ENCODE peak calls at places on chromosomes 4 and X, in seven cellular contexts. U is lower lobe of right lung, S is cardiac muscle cell, E is tibial artery, Z is neural progenitor cell, F is H9, D is MCF 10A. G is an unnamed sample.

GRCh38 chr4:38678078-38678477 is 14.1 kb downstream of the KLF3 start:
- DNase-seq in U (no peak), S (peak), E (no peak), Z (no peak), F (no peak), D (no peak), G (no peak)

GRCh38 chrX:97797076-97797475 is 913.4 kb downstream of the RPA4 start:
- DNase-seq in U (no peak), S (no peak), E (no peak), Z (no peak), F (no peak), D (no peak), G (no peak)

GRCh38 chrX:21961142-21961541 is 20.6 kb downstream of the SMS start:
- DNase-seq in U (no peak), S (no peak), E (no peak), Z (no peak), F (no peak), D (no peak), G (no peak)

GRCh38 chr4:2280531-2281300 is 18.8 kb upstream of the MXD4 start:
- DNase-seq in U (no peak), S (no peak), E (no peak), Z (no peak), F (no peak), D (no peak), G (no peak)

GRCh38 chrX:105314468-105314867 is 94.0 kb upstream of the TEX13A start:
- DNase-seq in U (no peak), S (peak), E (no peak), Z (no peak), F (no peak), D (peak), G (no peak)

GRCh38 chrX:73849054-73849453 is 286.1 kb downstream of the CHIC1 start:
- DNase-seq in U (no peak), S (no peak), E (no peak), Z (peak), F (no peak), D (no peak), G (no peak)

GRCh38 chr4:89439533-89439932 is 131.9 kb upstream of the GPRIN3 start:
- DNase-seq in U (no peak), S (no peak), E (no peak), Z (no peak), F (no peak), D (no peak), G (no peak)

GRCh38 chr4:114287079-114287696 is 307.7 kb upstream of the ARSJ start:
- DNase-seq in U (no peak), S (no peak), E (no peak), Z (no peak), F (no peak), D (peak), G (peak)

GRCh38 chrX:41600266-41600665 is 88.5 kb upstream of the GPR34 start:
- DNase-seq in U (no peak), S (peak), E (no peak), Z (peak), F (no peak), D (no peak), G (no peak)

GRCh38 chr4:185916683-185917082 is 104.7 kb upstream of the SORBS2 start:
- DNase-seq in U (no peak), S (no peak), E (no peak), Z (no peak), F (peak), D (no peak), G (no peak)

GRCh38 chr4:3372933-3373465 is 68.8 kb upstream of the HGFAC start:
- DNase-seq in U (peak), S (no peak), E (peak), Z (no peak), F (no peak), D (no peak), G (no peak)

GRCh38 chrX:8194216-8194615 is 23.1 kb upstream of the VCX2 start:
- DNase-seq in U (no peak), S (no peak), E (no peak), Z (no peak), F (no peak), D (peak), G (no peak)

GRCh38 chr4:5014007-5014682 is 5.1 kb downstream of the CYTL1 start:
- DNase-seq in U (no peak), S (no peak), E (no peak), Z (no peak), F (peak), D (no peak), G (no peak)

GRCh38 chr4:68119921-68120320 is 9.7 kb downstream of the TMPRSS11F start:
- DNase-seq in U (no peak), S (no peak), E (no peak), Z (no peak), F (no peak), D (no peak), G (no peak)

GRCh38 chr4:99403380-99404194 is 31.6 kb downstream of the ADH7 start:
- DNase-seq in U (no peak), S (peak), E (no peak), Z (no peak), F (no peak), D (no peak), G (no peak)

DNA sequence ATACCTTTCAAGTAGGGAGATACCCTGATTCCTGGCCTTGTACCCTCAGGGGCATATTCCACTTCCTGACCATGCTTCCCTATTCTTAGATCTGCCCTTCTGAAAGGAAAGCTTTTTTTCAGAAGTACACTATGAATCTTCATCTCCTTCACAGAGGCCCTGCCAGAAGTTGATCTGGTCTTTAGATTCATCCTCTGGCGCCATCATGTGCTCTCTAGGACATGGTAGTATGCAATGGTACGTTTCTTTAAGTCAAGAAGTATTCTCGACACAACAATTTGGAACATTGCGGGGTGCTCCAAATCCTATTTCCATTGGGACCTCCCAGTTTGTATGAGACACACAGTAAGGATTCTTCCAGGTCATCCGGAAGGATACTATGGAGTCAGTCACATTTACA is 39.7 kb upstream of the DIPK2B start:
- DNase-seq in U (no peak), S (no peak), E (no peak), Z (no peak), F (no peak), D (peak), G (no peak)
- TF ChIP-seq CTCF in U (no peak), S (no peak), E (no peak), Z (peak), F (no peak), D (no peak), G (no peak)

GRCh38 chrX:54439967-54440871 is at the start of gene TSR2:
- DNase-seq in U (peak), S (peak), E (peak), Z (peak), F (peak), D (peak), G (peak)
- TF ChIP-seq CTCF in U (no peak), S (peak), E (no peak), Z (peak), F (no peak), D (no peak), G (no peak)

DNA sequence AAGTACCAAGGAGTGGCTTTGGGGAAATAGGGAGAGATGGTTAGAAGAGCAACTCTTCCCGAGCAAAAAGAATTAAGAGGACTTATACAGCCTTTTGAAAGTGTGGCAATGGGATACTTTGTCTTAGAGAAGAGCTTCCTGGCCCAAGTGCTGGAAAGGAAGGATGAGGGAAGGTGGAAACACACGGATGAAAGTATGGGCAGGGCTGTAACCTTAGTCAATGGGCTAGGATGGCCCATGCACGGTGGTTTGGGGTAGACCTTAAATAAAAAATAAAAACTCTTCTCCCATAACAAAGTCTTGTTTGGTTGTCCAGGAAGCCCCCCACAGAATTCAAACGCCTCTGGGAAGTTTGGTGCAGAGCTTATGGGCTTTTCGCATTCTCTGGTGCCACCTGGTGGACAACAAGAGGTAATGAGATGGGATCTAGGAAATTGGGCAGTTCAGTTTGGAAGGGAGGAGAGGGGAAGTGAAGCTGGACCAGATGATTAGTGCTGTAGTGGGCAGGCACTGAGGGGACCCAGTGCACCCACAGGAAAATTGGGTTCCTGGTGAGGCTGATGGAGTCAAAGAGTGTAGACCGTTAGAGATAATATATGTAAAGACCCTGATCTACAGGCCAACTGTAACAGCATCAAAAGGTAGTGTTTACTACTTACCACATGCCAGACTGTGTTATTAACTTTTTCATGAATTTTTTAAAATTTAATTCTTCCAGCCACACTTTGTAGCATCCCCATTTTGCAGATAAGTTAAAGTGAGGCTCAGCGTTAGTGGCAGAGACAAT is 13.8 kb upstream of the ENOX2 start:
- DNase-seq in U (no peak), S (peak), E (no peak), Z (peak), F (peak), D (peak), G (peak)
- TF ChIP-seq CTCF in U (peak), S (peak), E (peak), Z (peak), F (peak), D (peak), G (peak)

DNA sequence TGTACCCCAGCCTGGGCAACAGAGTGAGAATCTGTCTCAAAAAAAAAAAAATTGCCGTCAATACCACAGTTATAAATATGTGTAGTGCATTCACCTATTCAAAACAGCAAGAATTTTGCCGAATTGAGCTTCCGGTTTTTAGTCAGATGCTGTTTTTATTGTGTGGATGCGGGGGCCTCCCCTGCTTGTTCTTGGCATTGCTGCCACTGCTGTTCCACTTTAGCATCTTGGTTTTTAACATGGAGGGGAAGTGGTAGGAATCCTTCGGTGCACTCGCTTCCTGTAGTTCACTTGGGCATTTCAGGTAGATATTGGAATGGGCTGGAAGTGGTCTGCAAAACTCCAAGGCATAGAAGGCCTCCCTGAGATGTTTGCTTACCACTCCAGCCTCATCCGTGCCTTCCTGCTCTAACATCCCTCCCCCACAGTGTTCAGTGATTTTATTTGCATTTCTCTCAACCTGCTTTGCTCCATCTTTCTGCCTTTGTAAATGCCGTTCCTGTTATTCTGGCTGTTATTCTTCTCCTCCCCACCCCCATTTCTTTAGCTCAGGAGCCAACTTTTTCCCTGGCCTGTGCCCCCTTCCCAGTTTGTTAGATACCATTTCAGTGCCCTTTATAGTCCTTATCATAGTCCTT is 25.5 kb downstream of the MOB1B start:
- DNase-seq in U (no peak), S (no peak), E (no peak), Z (no peak), F (no peak), D (no peak), G (no peak)
- TF ChIP-seq CTCF in U (no peak), S (no peak), E (no peak), Z (no peak), F (no peak), D (no peak), G (no peak)

DNA sequence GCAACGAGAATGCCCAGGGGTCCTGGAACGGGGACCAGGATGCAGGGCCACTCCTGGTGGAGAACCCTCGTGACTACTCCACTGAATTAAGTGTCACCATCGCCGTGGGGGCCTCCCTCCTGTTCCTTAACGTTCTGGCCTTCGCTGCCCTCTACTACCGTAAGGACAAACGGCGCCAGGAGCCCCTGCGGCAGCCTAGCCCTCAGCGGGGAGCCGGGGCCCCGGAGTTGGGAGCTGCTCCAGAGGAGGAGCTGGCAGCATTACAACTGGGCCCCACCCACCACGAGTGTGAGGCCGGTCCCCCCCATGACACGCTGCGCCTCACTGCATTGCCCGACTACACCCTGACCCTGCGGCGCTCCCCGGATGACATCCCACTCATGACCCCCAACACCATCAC is 24.9 kb downstream of the NLGN3 start:
- DNase-seq in U (no peak), S (no peak), E (no peak), Z (no peak), F (no peak), D (no peak), G (no peak)
- TF ChIP-seq CTCF in U (no peak), S (no peak), E (no peak), Z (no peak), F (no peak), D (no peak), G (no peak)

GRCh38 chrX:80181079-80181478 is 166.5 kb downstream of the TBX22 start:
- DNase-seq in U (no peak), S (no peak), E (no peak), Z (peak), F (peak), D (peak), G (no peak)
- TF ChIP-seq CTCF in U (no peak), S (no peak), E (no peak), Z (peak), F (peak), D (no peak), G (peak)

DNA sequence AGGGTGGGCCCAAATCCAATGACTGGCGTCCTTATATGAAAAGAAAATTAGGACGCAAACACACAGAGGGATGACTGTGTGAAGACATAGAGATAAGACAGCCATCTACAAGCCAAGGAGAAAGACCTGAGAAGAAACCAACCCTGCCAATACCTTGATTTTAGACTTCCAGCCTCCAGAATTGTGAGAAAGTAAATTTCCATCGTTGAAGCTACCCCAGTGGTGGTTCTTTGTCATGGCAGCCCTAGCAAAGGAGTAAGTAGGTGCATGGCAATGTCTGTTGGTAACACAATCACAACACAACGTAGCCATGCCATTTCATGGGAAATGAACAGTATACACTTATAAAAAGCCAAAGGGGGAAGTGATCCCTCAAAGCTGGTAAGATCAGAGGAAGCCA is 25.3 kb downstream of the SMIM20 start:
- DNase-seq in U (no peak), S (no peak), E (no peak), Z (no peak), F (no peak), D (no peak), G (no peak)
- TF ChIP-seq CTCF in U (no peak), S (peak), E (no peak), Z (no peak), F (peak), D (no peak), G (no peak)

GRCh38 chr4:142079951-142080350 is 443.6 kb downstream of the IL15 start:
- DNase-seq in U (no peak), S (no peak), E (no peak), Z (no peak), F (no peak), D (peak), G (no peak)
- TF ChIP-seq CTCF in U (no peak), S (no peak), E (no peak), Z (no peak), F (no peak), D (no peak), G (no peak)

DNA sequence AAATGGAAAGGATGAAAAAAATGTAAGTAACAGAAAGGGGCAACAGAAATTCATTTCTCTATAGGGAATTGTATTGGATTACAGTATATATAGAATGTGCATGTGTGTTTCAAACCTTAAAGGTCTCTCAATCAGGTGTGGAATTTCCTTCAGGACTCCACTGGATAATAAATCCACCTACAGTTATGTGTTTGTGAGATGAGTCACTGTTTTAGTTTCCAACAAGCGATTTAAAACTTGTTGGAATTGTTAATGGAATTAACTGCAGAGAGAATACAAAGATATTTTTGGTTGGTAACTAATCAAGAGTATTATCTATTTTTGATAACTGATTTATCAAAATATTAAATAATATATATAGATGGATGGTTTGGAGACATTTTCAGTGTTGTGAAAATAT is 32.8 kb downstream of the CEP44 start:
- DNase-seq in U (no peak), S (no peak), E (no peak), Z (no peak), F (no peak), D (no peak), G (no peak)
- TF ChIP-seq CTCF in U (no peak), S (no peak), E (no peak), Z (no peak), F (no peak), D (no peak), G (no peak)